ENCODE peak calls at places on chromosomes 7 and 10, in seven cellular contexts. P is GM03348; O is colonic mucosa; K is stimulated activated CD8-positive, alpha-beta memory T cell treated with anti-CD3 and anti-CD28 coated beads, Interleukin-7, amount 100 ng/mL, for 24 hours; F is left ventricle myocardium inferior; A is GM20000; E is HFFc6. C is an unnamed sample.

GRCh38 chr10:119401671-119402395 is 140.7 kb downstream of the RGS10 start:
- DNase-seq in A (no peak), O (peak), K (no peak), E (peak), F (peak), P (peak), C (peak)

GRCh38 chr10:14219411-14219810 is 111.3 kb downstream of the FRMD4A start:
- DNase-seq in P (no peak), K (no peak), F (no peak), A (no peak), O (no peak), E (no peak), C (no peak)

GRCh38 chr7:100106633-100107032 is 5.2 kb downstream of the AP4M1 start:
- DNase-seq in A (no peak), E (no peak), P (no peak), O (no peak), F (no peak), K (no peak), C (no peak)

GRCh38 chr7:96508371-96508770 is 186.5 kb upstream of the SLC25A13 start:
- DNase-seq in P (no peak), F (no peak), K (no peak), O (no peak), A (no peak), E (no peak), C (no peak)

GRCh38 chr10:852386-852785 is 79.1 kb downstream of the LARP4B start:
- DNase-seq in P (no peak), A (no peak), K (no peak), F (no peak), E (no peak), O (no peak), C (no peak)

GRCh38 chr7:48636391-48637015 is 287.8 kb upstream of the CDC14C start:
- DNase-seq in P (no peak), K (no peak), O (no peak), F (peak), E (no peak), A (no peak), C (no peak)

GRCh38 chr10:100901051-100901450 is 11.7 kb upstream of the SLF2 start:
- DNase-seq in A (no peak), P (no peak), K (no peak), O (no peak), E (no peak), F (no peak), C (no peak)

GRCh38 chr7:47786557-47787248 is 161.6 kb downstream of the PKD1L1 start:
- DNase-seq in F (peak), P (peak), K (no peak), A (no peak), E (peak), O (peak), C (peak)

GRCh38 chr7:1263391-1263951 is 30.8 kb downstream of the UNCX start:
- DNase-seq in O (no peak), K (no peak), F (no peak), P (no peak), E (no peak), A (no peak), C (no peak)

GRCh38 chr7:136308230-136308629 is 331.1 kb upstream of the MTPN start:
- DNase-seq in O (no peak), A (no peak), K (no peak), F (no peak), P (no peak), E (no peak), C (no peak)

GRCh38 chr10:119060107-119060506 is 20.5 kb downstream of the EIF3A start:
- DNase-seq in A (no peak), K (no peak), O (no peak), E (no peak), F (no peak), P (no peak), C (no peak)

GRCh38 chr10:35613597-35614226 is 8.6 kb downstream of the GJD4 start:
- DNase-seq in K (no peak), A (no peak), E (peak), O (no peak), F (no peak), P (peak), C (peak)

GRCh38 chr7:140485463-140486265 is 6.4 kb upstream of the MKRN1 start:
- DNase-seq in F (no peak), O (peak), K (no peak), E (no peak), A (no peak), P (no peak), C (no peak)

GRCh38 chr10:49518982-49519578 is 19.8 kb downstream of the ERCC6 start:
- DNase-seq in F (no peak), O (no peak), E (peak), A (peak), K (no peak), P (peak), C (peak)

GRCh38 chr10:86400705-86401587 is 34.4 kb upstream of the GRID1 start:
- DNase-seq in K (peak), A (peak), P (peak), F (peak), E (peak), O (peak), C (peak)

GRCh38 chr7:138027100-138027499 is 25.2 kb upstream of the CREB3L2 start:
- DNase-seq in A (no peak), O (no peak), P (no peak), K (no peak), F (no peak), E (no peak), C (no peak)

GRCh38 chr7:152968003-152968402 is 208.5 kb downstream of the ACTR3B start:
- DNase-seq in E (no peak), F (no peak), A (no peak), O (no peak), K (no peak), P (no peak), C (no peak)

GRCh38 chr10:14566498-14566897 is 208.2 kb downstream of the FAM107B start:
- DNase-seq in A (no peak), K (no peak), F (no peak), E (no peak), P (no peak), O (no peak), C (no peak)

GRCh38 chr10:114684085-114684821 is 26.2 kb upstream of the ABLIM1 start:
- DNase-seq in F (peak), K (no peak), A (no peak), P (peak), O (peak), E (peak), C (no peak)

GRCh38 chr7:64307254-64308018 is 6.3 kb upstream of the ZNF736 start:
- DNase-seq in F (peak), O (peak), E (peak), A (peak), K (peak), P (peak), C (peak)

GRCh38 chr10:124005091-124005490 is 88.3 kb downstream of the CHST15 start:
- DNase-seq in A (no peak), E (no peak), K (no peak), O (no peak), F (no peak), P (no peak), C (no peak)

GRCh38 chr10:3111626-3112220 is 44.4 kb downstream of the PFKP start:
- DNase-seq in A (no peak), F (peak), K (no peak), O (no peak), E (no peak), P (no peak), C (no peak)

GRCh38 chr10:97632949-97633884 is at the start of gene MORN4:
- DNase-seq in F (peak), O (peak), E (peak), K (peak), A (peak), P (peak), C (peak)

GRCh38 chr7:116265881-116266280 is 55.5 kb downstream of the TES start:
- DNase-seq in E (no peak), O (no peak), P (no peak), K (no peak), A (no peak), F (no peak), C (no peak)

GRCh38 chr7:82036146-82036886 is 266.5 kb upstream of the HGF start:
- DNase-seq in A (no peak), O (no peak), E (peak), P (peak), F (no peak), K (no peak), C (no peak)

GRCh38 chr7:106737202-106737562 is 76.2 kb upstream of the CCDC71L start:
- DNase-seq in K (no peak), O (no peak), A (no peak), P (peak), E (peak), F (no peak), C (no peak)

GRCh38 chr7:117008849-117009531 is 55.7 kb downstream of the ST7 start:
- DNase-seq in P (peak), O (no peak), E (peak), F (no peak), A (no peak), K (no peak), C (peak)

GRCh38 chr10:84076540-84077195 is 62.6 kb upstream of the GHITM start:
- DNase-seq in O (no peak), P (peak), F (no peak), A (no peak), K (no peak), E (peak), C (peak)

GRCh38 chr10:74018241-74018640 is 20.3 kb downstream of the VCL start:
- DNase-seq in K (no peak), E (no peak), P (no peak), O (peak), F (no peak), A (no peak), C (no peak)

GRCh38 chr7:80636709-80637108 is 1.7 kb upstream of the CD36 start:
- DNase-seq in P (no peak), O (no peak), A (no peak), F (no peak), E (no peak), K (no peak), C (no peak)